ENCODE peak calls at places on chromosomes 7 and 10, in six cellular contexts. M is memory B cell; K is stimulated activated CD8-positive, alpha-beta memory T cell treated with anti-CD3 and anti-CD28 coated beads, Interleukin-7, amount 100 ng/mL, for 1 hour; D is Calu3; Y is activated CD4-positive, alpha-beta T cell treated with anti-CD3 and anti-CD28 coated beads, Interleukin-2, amount 10 ng/mL, durations not matched to agents 7 days and 5 days; L is HCEC 1CT. N is an unnamed sample.

GRCh38 chr7:81236560-81236959 is 317.7 kb upstream of the SEMA3C start:
- DNase-seq in M (no peak), K (no peak), D (no peak), Y (no peak), L (no peak), N (no peak)

GRCh38 chr10:11435621-11436020 is 175.8 kb downstream of the USP6NL start:
- DNase-seq in M (no peak), K (no peak), D (no peak), Y (no peak), L (no peak), N (no peak)

GRCh38 chr10:21317902-21318301 is 207.6 kb downstream of the SKIDA1 start:
- DNase-seq in M (no peak), K (no peak), D (no peak), Y (no peak), L (peak; percentile 81), N (peak; percentile 25)

GRCh38 chr10:84214612-84215235 is 10.6 kb downstream of the LRIT2 start:
- DNase-seq in M (no peak), K (no peak), D (no peak), Y (peak; percentile 54), L (peak; percentile 15), N (no peak)

GRCh38 chr7:135994466-135995205 is 17.5 kb upstream of the MTPN start:
- DNase-seq in M (no peak), K (no peak), D (no peak), Y (no peak), L (peak; percentile 48), N (peak; percentile 44)

GRCh38 chr7:158494162-158494586 is 93.4 kb downstream of the PTPRN2 start:
- DNase-seq in M (no peak), K (no peak), D (no peak), Y (no peak), L (no peak), N (no peak)

GRCh38 chr10:103770139-103770538 is 85.2 kb downstream of the SH3PXD2A start:
- DNase-seq in M (no peak), K (no peak), D (no peak), Y (no peak), L (no peak), N (no peak)

GRCh38 chr10:37754538-37755323 is 102.7 kb downstream of the ZNF248 start:
- DNase-seq in M (no peak), K (no peak), D (no peak), Y (no peak), L (no peak), N (no peak)

GRCh38 chr7:70533614-70534013 is 598.3 kb upstream of the GALNT17 start:
- DNase-seq in M (no peak), K (no peak), D (no peak), Y (no peak), L (no peak), N (no peak)

GRCh38 chr7:28442540-28443420 is 30.5 kb downstream of the CREB5 start:
- DNase-seq in M (no peak), K (no peak), D (no peak), Y (no peak), L (peak; percentile 45), N (no peak)

GRCh38 chr10:110032801-110033723 is 25.3 kb downstream of the ADD3 start:
- DNase-seq in M (no peak), K (no peak), D (no peak), Y (no peak), L (no peak), N (peak; percentile 48)

GRCh38 chr7:140003913-140004382 is 58.8 kb downstream of the PARP12 start:
- DNase-seq in M (peak; percentile 38), K (no peak), D (peak; percentile 63), Y (peak; percentile 57), L (peak; percentile 67), N (peak; percentile 84)

GRCh38 chr7:159027803-159028455 is 116.7 kb downstream of the VIPR2 start:
- DNase-seq in M (no peak), K (no peak), D (no peak), Y (no peak), L (no peak), N (no peak)

GRCh38 chr7:107469836-107470416 is at the start of gene GPR22:
- DNase-seq in M (no peak), K (no peak), D (no peak), Y (no peak), L (no peak), N (no peak)

GRCh38 chr7:111113263-111114017 is 22.5 kb downstream of the LRRN3 start:
- DNase-seq in M (no peak), K (no peak), D (no peak), Y (no peak), L (peak; percentile 64), N (peak; percentile 79)

GRCh38 chr7:18488047-18488446 is 7.5 kb upstream of the HDAC9 start:
- DNase-seq in M (no peak), K (no peak), D (no peak), Y (no peak), L (no peak), N (no peak)

GRCh38 chr7:101564778-101565211 is 64.3 kb downstream of the MYL10 start:
- DNase-seq in M (no peak), K (no peak), D (peak; percentile 54), Y (no peak), L (no peak), N (no peak)

GRCh38 chr7:24729365-24730017 is 27.8 kb downstream of the GSDME start:
- DNase-seq in M (no peak), K (no peak), D (no peak), Y (no peak), L (no peak), N (peak; percentile 38)

GRCh38 chr10:67763499-67764011 is 67.6 kb upstream of the CTNNA3 start:
- DNase-seq in M (peak; percentile 73), K (peak; percentile 62), D (peak; percentile 71), Y (peak; percentile 77), L (peak; percentile 23), N (peak; percentile 62)

GRCh38 chr7:3747452-3747851 is 446.4 kb downstream of the SDK1 start:
- DNase-seq in M (peak; percentile 18), K (no peak), D (no peak), Y (no peak), L (no peak), N (no peak)

GRCh38 chr10:89479255-89479654 is 56.1 kb downstream of the SLC16A12 start:
- DNase-seq in M (no peak), K (no peak), D (no peak), Y (no peak), L (no peak), N (no peak)

N was measured in fibroblast of pulmonary artery.